ENCODE peak calls at places on chromosomes 12 and 14, in four cellular contexts. H, G, P and C are unnamed samples.

GRCh38 chr12:81077686-81078441 is at the start of gene ACSS3:
- DNase-seq in H (no peak), P (peak; percentile 52), G (peak; percentile 27), C (peak; percentile 53)

GRCh38 chr12:70982991-70983390 is 62.5 kb upstream of the PTPRR start:
- DNase-seq in G (no peak), H (no peak), P (no peak), C (no peak)

GRCh38 chr14:58731465-58732330 is 93.9 kb downstream of the DACT1 start:
- DNase-seq in P (no peak), G (peak; percentile 100), H (no peak), C (peak; percentile 66)

GRCh38 chr14:104093366-104094055 is 8.0 kb downstream of the ASPG start:
- DNase-seq in G (no peak), H (no peak), P (no peak), C (peak; percentile 87)

GRCh38 chr12:11595080-11595479 is 54.4 kb upstream of the ETV6 start:
- DNase-seq in H (no peak), P (no peak), G (no peak), C (no peak)

GRCh38 chr12:53973093-53974042 is at the start of gene HOXC11:
- DNase-seq in P (no peak), H (no peak), G (no peak), C (peak; percentile 94)

GRCh38 chr12:113056631-113057488 is at the start of gene DTX1:
- DNase-seq in H (peak; percentile 63), G (no peak), P (no peak), C (peak; percentile 87)

GRCh38 chr12:130880411-130880885 is 8.6 kb downstream of the RAN start:
- DNase-seq in G (no peak), P (no peak), H (peak; percentile 36), C (no peak)

GRCh38 chr14:58298880-58299664 is 717 bp downstream of the ARID4A start:
- DNase-seq in H (peak; percentile 73), G (no peak), P (peak; percentile 32), C (peak; percentile 68)

GRCh38 chr12:83008703-83009102 is 322.0 kb downstream of the TMTC2 start:
- DNase-seq in P (no peak), H (no peak), G (no peak), C (peak; percentile 62)

GRCh38 chr12:1797011-1797901 is 23.1 kb upstream of the LRTM2 start:
- DNase-seq in H (peak; percentile 68), G (no peak), P (peak; percentile 9), C (no peak)

GRCh38 chr14:77965919-77966435 is 166.1 kb downstream of the ADCK1 start:
- DNase-seq in G (peak; percentile 15), H (peak; percentile 62), P (no peak), C (no peak)

GRCh38 chr12:65208125-65208524 is 38.7 kb downstream of the LEMD3 start:
- DNase-seq in H (no peak), G (no peak), P (no peak), C (no peak)

GRCh38 chr14:47194051-47194450 is 481.4 kb downstream of the MDGA2 start:
- DNase-seq in P (no peak), H (no peak), G (no peak), C (no peak)